ENCODE peak calls at places on chromosome 1, in nine cellular contexts. H is HTR-8/SVneo; Z is stomach; Q is cerebellar cortex; P is Calu3; K is activated CD4-positive, alpha-beta T cell treated with anti-CD3 and anti-CD28 coated beads, Interleukin-2, amount 50 U/mL, for 24 hours; A is D341Med; C is NCI-H1105; Y is astrocyte of the spinal cord. E is an unnamed sample.

GRCh38 chr1:208935517-208936187 is 647.9 kb upstream of the CAMK1G start:
- DNase-seq in H (no peak), Z (no peak), Q (no peak), P (no peak), K (no peak), A (no peak), C (no peak), Y (no peak), E (no peak)

GRCh38 chr1:193951989-193952388 is 765.6 kb upstream of the B3GALT2 start:
- DNase-seq in H (no peak), Z (no peak), Q (no peak), P (no peak), K (no peak), A (no peak), C (no peak), Y (no peak), E (no peak)

GRCh38 chr1:157833155-157833554 is 8.5 kb downstream of the CD5L start:
- DNase-seq in H (no peak), Z (no peak), Q (no peak), P (no peak), K (no peak), A (no peak), C (no peak), Y (no peak), E (no peak)

GRCh38 chr1:24643362-24644346 is 552 bp downstream of the SRRM1 start:
- DNase-seq in H (peak), Z (peak), Q (no peak), P (no peak), K (peak), A (peak), C (no peak), Y (no peak), E (peak)

GRCh38 chr1:3680488-3681230 is 28.3 kb downstream of the TP73 start:
- DNase-seq in H (no peak), Z (no peak), Q (peak), P (no peak), K (no peak), A (no peak), C (no peak), Y (no peak), E (no peak)

GRCh38 chr1:25771246-25772114 is 28.5 kb upstream of the SELENON start:
- DNase-seq in H (peak), Z (peak), Q (peak), P (no peak), K (peak), A (no peak), C (peak), Y (no peak), E (peak)

GRCh38 chr1:218346391-218347204 is 1.5 kb downstream of the TGFB2 start:
- DNase-seq in H (no peak), Z (no peak), Q (no peak), P (peak), K (no peak), A (no peak), C (peak), Y (peak), E (peak)

GRCh38 chr1:59522925-59523505 is 226.1 kb downstream of the FGGY start:
- DNase-seq in H (no peak), Z (no peak), Q (no peak), P (no peak), K (no peak), A (no peak), C (no peak), Y (peak), E (peak)

GRCh38 chr1:202844935-202845334 is 34.2 kb downstream of the PCAT6 start:
- DNase-seq in H (no peak), Z (no peak), Q (no peak), P (no peak), K (no peak), A (no peak), C (no peak), Y (no peak), E (no peak)

GRCh38 chr1:12594966-12595838 is 22.8 kb downstream of the DHRS3 start:
- DNase-seq in H (peak), Z (peak), Q (no peak), P (peak), K (no peak), A (peak), C (no peak), Y (peak), E (peak)

GRCh38 chr1:224430511-224431113 is 4.0 kb downstream of the WDR26 start:
- DNase-seq in H (peak), Z (no peak), Q (peak), P (peak), K (no peak), A (no peak), C (no peak), Y (peak), E (no peak)

E was measured in left colon.